ENCODE peak calls at places on chromosomes 13 and 19, in seven cellular contexts. S, W, Z, B, U, N and A are unnamed samples. For H3K4me1, the result is how much of the 10 kb centered on the place peaks cover.

GRCh38 chr13:106275441-106276032 is 259.9 kb downstream of the EFNB2 start:
- DNase-seq in S (no peak), W (no peak), Z (no peak), B (no peak), U (no peak), N (no peak), A (no peak)

GRCh38 chr19:48819366-48819816 is 8.6 kb upstream of the BCAT2 start:
- DNase-seq in S (peak), W (peak), Z (peak), B (peak), U (peak), N (peak), A (peak)

GRCh38 chr19:19146000-19146608 is 7.8 kb upstream of the TMEM161A start:
- DNase-seq in S (peak), W (peak), Z (peak), B (peak), U (peak), N (no peak), A (peak)

GRCh38 chr13:39684531-39685137 is 29.2 kb downstream of the COG6 start:
- DNase-seq in S (no peak), W (no peak), Z (no peak), B (no peak), U (no peak), N (peak), A (no peak)

GRCh38 chr19:13843104-13843921 is 33.6 kb upstream of the NANOS3 start:
- DNase-seq in S (peak), W (peak), Z (no peak), B (peak), U (peak), N (no peak), A (peak)

GRCh38 chr13:49098198-49098597 is 121.9 kb upstream of the MLNR start:
- DNase-seq in S (no peak), W (no peak), Z (no peak), B (no peak), U (no peak), N (peak), A (peak)

GRCh38 chr13:100022798-100023197 is 41.2 kb downstream of the ZIC2 start:
- DNase-seq in S (no peak), W (no peak), Z (no peak), B (no peak), U (no peak), N (no peak), A (no peak)

GRCh38 chr13:47215741-47216140 is 318.9 kb upstream of the HTR2A start:
- DNase-seq in S (no peak), W (no peak), Z (no peak), B (no peak), U (no peak), N (no peak), A (no peak)

GRCh38 chr13:73179906-73180305 is 121.1 kb downstream of the KLF5 start:
- DNase-seq in S (no peak), W (no peak), Z (no peak), B (no peak), U (no peak), N (no peak), A (no peak)

GRCh38 chr13:101292711-101293110 is 123.6 kb downstream of the NALCN start:
- DNase-seq in S (no peak), W (no peak), Z (no peak), B (no peak), U (no peak), N (no peak), A (no peak)

GRCh38 chr13:43205421-43205820 is 182.0 kb downstream of the DNAJC15 start:
- DNase-seq in S (no peak), W (no peak), Z (peak), B (no peak), U (no peak), N (no peak), A (no peak)

GRCh38 chr13:74675185-74675584 is 541.0 kb upstream of the KLF12 start:
- DNase-seq in S (no peak), W (no peak), Z (no peak), B (no peak), U (no peak), N (no peak), A (no peak)

GRCh38 chr19:37519890-37520289 is 13.2 kb downstream of the ZNF793 start:
- DNase-seq in S (no peak), W (no peak), Z (no peak), B (no peak), U (no peak), N (no peak), A (no peak)

GRCh38 chr19:19315444-19315843 is 4.9 kb downstream of the SUGP1 start:
- DNase-seq in S (no peak), W (no peak), Z (no peak), B (no peak), U (no peak), N (no peak), A (no peak)

DNA sequence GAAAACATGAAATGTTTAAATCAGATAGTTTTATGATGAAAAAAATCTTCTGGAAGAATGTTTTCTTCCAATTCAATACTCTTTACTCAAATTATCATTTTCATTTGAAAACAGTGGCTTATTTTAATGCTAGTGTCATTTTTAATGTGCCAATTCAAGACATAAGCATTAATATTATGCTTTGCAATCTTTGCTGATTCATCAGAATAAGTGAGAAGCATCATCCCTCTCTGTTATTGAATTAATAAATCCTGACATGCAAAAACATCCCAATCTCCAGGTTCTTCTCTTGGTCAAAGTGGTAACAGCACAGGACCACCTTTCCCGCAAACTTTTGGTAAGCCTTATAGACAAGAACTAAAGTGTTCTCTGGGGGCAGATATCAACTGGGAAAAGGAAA is 3.8 kb downstream of the INTS6 start:
- DNase-seq in S (no peak), W (no peak), Z (no peak), B (no peak), U (no peak), N (no peak), A (no peak)
- TF ChIP-seq POLR2AphosphoS5 in S (no peak), W (no peak), Z (no peak), B (no peak), U (no peak), N (no peak), A (no peak)

GRCh38 chr13:27403727-27404385 is 20.6 kb upstream of the GTF3A start:
- DNase-seq in S (peak), W (no peak), Z (no peak), B (peak), U (no peak), N (no peak), A (no peak)
- TF ChIP-seq POLR2A in S (no peak), W (no peak), Z (no peak), B (no peak), U (no peak), N (no peak), A (no peak)

GRCh38 chr13:76803831-76804230 is 82.4 kb downstream of the KCTD12 start:
- DNase-seq in S (no peak), W (no peak), Z (no peak), B (no peak), U (no peak), N (no peak), A (no peak)
- H3K4me1 ChIP-seq in S (under half), W (under half), Z (under half), B (under half), U (under half), N (under half), A (under half)

DNA sequence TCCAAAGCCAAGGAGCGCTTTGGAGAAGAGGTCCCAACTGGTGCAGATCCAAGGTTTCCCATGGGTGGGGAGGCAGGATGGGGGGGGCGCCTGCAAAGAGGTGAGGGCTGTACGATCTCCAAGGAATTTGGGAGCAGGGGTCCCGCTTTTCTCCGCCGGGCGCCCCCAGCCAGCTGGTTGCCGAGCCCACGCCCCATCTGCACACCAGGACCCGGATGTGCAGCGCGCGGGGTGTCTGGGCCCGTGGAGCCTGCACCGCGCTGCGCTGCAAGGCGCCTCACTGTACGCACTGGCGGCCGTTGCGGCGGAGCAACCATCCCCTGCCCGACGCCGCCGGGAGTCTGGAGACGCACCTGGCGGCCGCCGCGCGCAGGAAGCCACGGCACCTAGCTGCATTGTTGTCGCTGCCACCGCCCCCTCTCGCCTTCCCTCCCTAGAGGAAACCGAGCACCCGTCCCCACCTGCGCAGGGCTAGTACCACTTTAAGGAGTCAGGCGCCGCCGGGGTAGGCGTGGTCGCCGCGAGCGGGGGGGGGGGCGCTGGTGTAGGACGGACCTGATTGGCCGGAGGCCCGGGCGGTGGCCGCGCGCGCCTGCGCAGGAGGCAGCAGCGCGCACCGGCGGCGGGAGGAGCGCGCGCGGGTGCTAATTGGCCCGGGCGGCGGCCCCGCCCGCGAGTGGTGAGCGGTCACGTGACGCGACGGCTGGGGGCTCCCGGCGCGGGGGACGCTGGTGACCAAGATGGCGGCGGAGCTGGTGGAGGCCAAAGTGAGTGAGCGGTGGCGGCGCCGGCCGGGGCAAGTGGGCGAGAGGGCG is at the start of gene PIAS4:
- DNase-seq in S (peak), W (peak), Z (peak), B (peak), U (peak), N (peak), A (peak)
- TF ChIP-seq POLR2AphosphoS5 in S (no peak), W (no peak), Z (peak), B (peak), U (peak), N (peak), A (peak)

DNA sequence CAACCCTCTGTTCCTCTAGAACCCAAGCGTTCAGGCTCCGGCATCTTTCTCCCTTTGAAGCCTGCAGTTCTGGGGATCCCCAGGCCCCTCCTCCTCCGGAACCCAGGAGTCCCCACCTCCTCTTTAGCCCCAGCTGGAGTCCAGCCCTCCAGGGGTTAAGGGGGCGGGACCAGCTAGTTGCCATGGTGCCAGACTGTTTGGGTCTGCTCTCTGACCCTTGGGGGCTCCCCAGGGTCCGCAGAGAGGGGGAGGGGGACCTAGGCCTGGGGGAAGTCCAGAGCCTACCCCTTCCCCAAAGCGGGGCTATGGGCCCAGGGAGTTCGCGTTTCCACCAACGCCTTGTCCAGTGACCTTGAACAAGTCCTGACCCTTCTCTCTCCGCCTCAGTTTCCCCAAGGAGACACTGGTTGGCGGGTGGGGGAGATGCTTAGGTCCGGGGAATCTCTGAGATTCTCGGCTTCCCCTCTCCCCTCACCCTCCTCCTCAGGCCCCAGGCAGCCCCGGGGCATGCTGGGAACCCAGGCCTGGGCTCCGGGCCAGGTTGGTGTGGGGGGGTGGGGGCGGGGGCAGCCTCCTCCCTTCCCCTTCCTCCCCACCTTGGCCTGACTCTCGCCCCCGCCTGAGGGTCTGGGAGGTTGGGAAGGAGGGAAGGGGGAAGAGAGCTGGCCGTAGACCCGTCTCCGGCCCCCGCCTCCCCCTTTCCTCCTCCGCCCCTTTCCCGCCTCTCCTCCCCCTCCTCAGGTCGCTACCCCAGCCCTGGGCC is 2.6 kb upstream of the SPACA6 start:
- DNase-seq in S (peak), W (peak), Z (peak), B (peak), U (peak), N (no peak), A (peak)
- TF ChIP-seq POLR2A in S (no peak), W (no peak), Z (no peak), B (no peak), U (no peak), N (no peak), A (no peak)

GRCh38 chr13:31134055-31134711 is 27.5 kb downstream of the HSPH1 start:
- DNase-seq in S (no peak), W (no peak), Z (no peak), B (no peak), U (no peak), N (no peak), A (no peak)
- H3K4me1 ChIP-seq in S (under half), W (under half), Z (under half), B (under half), U (under half), N (under half), A (under half)